ENCODE peak calls at places on chromosome 2, in six cellular contexts. One of them, this sample, is unnamed.

GRCh38 chr2:189057316-189057715 is 83.1 kb downstream of the COL3A1 start:
- DNase-seq in keratinocyte: no peak
- DNase-seq in K562: no peak
- DNase-seq in Peyer's patch: no peak
- DNase-seq in IMR-90: no peak
- DNase-seq in breast epithelium: no peak
- DNase-seq in this sample: no peak

GRCh38 chr2:144914622-144915230 is 394.8 kb upstream of the ZEB2 start:
- DNase-seq in keratinocyte: no peak
- DNase-seq in K562: no peak
- DNase-seq in Peyer's patch: no peak
- DNase-seq in IMR-90: peak; percentile 11
- DNase-seq in breast epithelium: no peak
- DNase-seq in this sample: no peak

GRCh38 chr2:237980751-237981150 is 13.9 kb downstream of the UBE2F start:
- DNase-seq in keratinocyte: no peak
- DNase-seq in K562: no peak
- DNase-seq in Peyer's patch: no peak
- DNase-seq in IMR-90: no peak
- DNase-seq in breast epithelium: no peak
- DNase-seq in this sample: no peak

GRCh38 chr2:24623535-24623934 is 132.5 kb downstream of the NCOA1 start:
- DNase-seq in keratinocyte: no peak
- DNase-seq in K562: peak; percentile 23
- DNase-seq in Peyer's patch: no peak
- DNase-seq in IMR-90: no peak
- DNase-seq in breast epithelium: no peak
- DNase-seq in this sample: no peak

GRCh38 chr2:108855194-108855593 is 68.6 kb downstream of the CCDC138 start:
- DNase-seq in keratinocyte: no peak
- DNase-seq in K562: no peak
- DNase-seq in Peyer's patch: no peak
- DNase-seq in IMR-90: peak; percentile 8
- DNase-seq in breast epithelium: no peak
- DNase-seq in this sample: no peak

GRCh38 chr2:151354807-151355206 is 2.6 kb upstream of the TNFAIP6 start:
- DNase-seq in keratinocyte: no peak
- DNase-seq in K562: no peak
- DNase-seq in Peyer's patch: no peak
- DNase-seq in IMR-90: no peak
- DNase-seq in breast epithelium: no peak
- DNase-seq in this sample: no peak

GRCh38 chr2:217064234-217065103 is 204.6 kb upstream of the TNP1 start:
- DNase-seq in keratinocyte: no peak
- DNase-seq in K562: no peak
- DNase-seq in Peyer's patch: no peak
- DNase-seq in IMR-90: no peak
- DNase-seq in breast epithelium: no peak
- DNase-seq in this sample: peak; percentile 32

GRCh38 chr2:17869128-17869527 is 9.3 kb upstream of the KCNS3 start:
- DNase-seq in keratinocyte: no peak
- DNase-seq in K562: no peak
- DNase-seq in Peyer's patch: no peak
- DNase-seq in IMR-90: peak; percentile 16
- DNase-seq in breast epithelium: no peak
- DNase-seq in this sample: no peak

GRCh38 chr2:178761759-178762371 is 45.4 kb downstream of the TTN start:
- DNase-seq in keratinocyte: no peak
- DNase-seq in K562: peak; percentile 35
- DNase-seq in Peyer's patch: no peak
- DNase-seq in IMR-90: peak; percentile 49
- DNase-seq in breast epithelium: no peak
- DNase-seq in this sample: no peak

GRCh38 chr2:1995987-1996386 is 251.7 kb upstream of the PXDN start:
- DNase-seq in keratinocyte: no peak
- DNase-seq in K562: no peak
- DNase-seq in Peyer's patch: no peak
- DNase-seq in IMR-90: no peak
- DNase-seq in breast epithelium: no peak
- DNase-seq in this sample: no peak

GRCh38 chr2:183049420-183049819 is 11.2 kb upstream of the NCKAP1 start:
- DNase-seq in keratinocyte: no peak
- DNase-seq in K562: no peak
- DNase-seq in Peyer's patch: no peak
- DNase-seq in IMR-90: no peak
- DNase-seq in breast epithelium: no peak
- DNase-seq in this sample: no peak

GRCh38 chr2:96867756-96868554 is 1.9 kb downstream of the SEMA4C start:
- DNase-seq in keratinocyte: no peak
- DNase-seq in K562: no peak
- DNase-seq in Peyer's patch: peak; percentile 56
- DNase-seq in IMR-90: no peak
- DNase-seq in breast epithelium: no peak
- DNase-seq in this sample: no peak

DNA sequence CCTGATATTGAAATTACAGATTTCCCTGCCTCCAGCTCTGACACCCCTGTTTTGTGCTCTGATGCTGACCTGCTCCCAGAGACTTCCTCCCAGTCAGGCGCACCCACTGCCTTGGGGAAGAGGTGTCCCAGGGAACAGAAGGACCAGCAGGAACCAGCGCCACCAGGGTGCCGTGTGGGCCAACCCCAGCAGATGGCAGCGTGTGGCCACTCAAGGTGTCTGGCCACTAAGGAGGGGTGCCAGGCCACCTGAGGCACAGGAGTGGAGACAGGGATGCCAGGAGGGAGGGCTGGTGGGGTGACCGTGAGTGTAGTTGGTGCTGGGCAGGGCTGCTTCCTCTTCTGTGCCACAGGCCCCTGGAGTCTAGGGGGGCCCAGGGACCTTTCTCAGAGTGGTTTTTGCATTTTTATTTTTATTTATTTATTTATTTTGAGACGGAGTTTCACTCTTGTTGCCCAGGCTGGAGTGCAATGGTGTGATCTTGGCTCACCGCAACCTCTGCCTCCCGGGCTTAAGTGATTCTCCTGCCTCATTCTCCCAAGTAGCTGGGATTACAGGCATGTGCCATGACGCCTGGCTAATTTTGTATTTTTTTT is 56.0 kb downstream of the TEX44 start:
- DNase-seq in keratinocyte: no peak
- DNase-seq in K562: no peak
- DNase-seq in Peyer's patch: peak; percentile 89
- DNase-seq in IMR-90: peak; percentile 50
- DNase-seq in breast epithelium: peak; percentile 92
- DNase-seq in this sample: peak; percentile 69
- H3K27ac ChIP-seq in keratinocyte: no peak overlapping the region
- H3K27ac ChIP-seq in K562: no peak overlapping the region
- H3K27ac ChIP-seq in Peyer's patch: no peak overlapping the region
- H3K27ac ChIP-seq in IMR-90: no peak overlapping the region
- H3K27ac ChIP-seq in breast epithelium: no peak overlapping the region
- H3K27ac ChIP-seq in this sample: no peak overlapping the region

GRCh38 chr2:21041943-21042707 is 1.7 kb downstream of the APOB start:
- DNase-seq in keratinocyte: no peak
- DNase-seq in K562: no peak
- DNase-seq in Peyer's patch: no peak
- DNase-seq in IMR-90: no peak
- DNase-seq in breast epithelium: no peak
- DNase-seq in this sample: no peak
- H3K36me3 ChIP-seq in keratinocyte: no peaks in the 10 kb centered on the region
- H3K36me3 ChIP-seq in K562: no peaks in the 10 kb centered on the region
- H3K36me3 ChIP-seq in Peyer's patch: no peaks in the 10 kb centered on the region
- H3K36me3 ChIP-seq in IMR-90: no peaks in the 10 kb centered on the region
- H3K36me3 ChIP-seq in breast epithelium: no peaks in the 10 kb centered on the region
- H3K36me3 ChIP-seq in this sample: no peaks in the 10 kb centered on the region

GRCh38 chr2:43226955-43227829 is 786 bp upstream of the ZFP36L2 start:
- DNase-seq in keratinocyte: no peak
- DNase-seq in K562: peak; percentile 89
- DNase-seq in Peyer's patch: peak; percentile 98
- DNase-seq in IMR-90: peak; percentile 68
- DNase-seq in breast epithelium: peak; percentile 95
- DNase-seq in this sample: peak; percentile 96
- TF ChIP-seq CTCF in keratinocyte: no peak
- TF ChIP-seq CTCF in K562: peak; percentile 62
- TF ChIP-seq CTCF in Peyer's patch: no peak
- TF ChIP-seq CTCF in IMR-90: peak; percentile 46
- TF ChIP-seq CTCF in breast epithelium: peak; percentile 30
- TF ChIP-seq CTCF in this sample: no peak

GRCh38 chr2:38274286-38275276 is 102.5 kb downstream of the ATL2 start:
- DNase-seq in keratinocyte: no peak
- DNase-seq in K562: peak; percentile 60
- DNase-seq in Peyer's patch: no peak
- DNase-seq in IMR-90: peak; percentile 87
- DNase-seq in breast epithelium: no peak
- DNase-seq in this sample: peak; percentile 54
- H3K27ac ChIP-seq in keratinocyte: no peak overlapping the region
- H3K27ac ChIP-seq in K562: no peak overlapping the region
- H3K27ac ChIP-seq in Peyer's patch: no peak overlapping the region
- H3K27ac ChIP-seq in IMR-90: no peak overlapping the region
- H3K27ac ChIP-seq in breast epithelium: no peak overlapping the region
- H3K27ac ChIP-seq in this sample: no peak overlapping the region

DNA sequence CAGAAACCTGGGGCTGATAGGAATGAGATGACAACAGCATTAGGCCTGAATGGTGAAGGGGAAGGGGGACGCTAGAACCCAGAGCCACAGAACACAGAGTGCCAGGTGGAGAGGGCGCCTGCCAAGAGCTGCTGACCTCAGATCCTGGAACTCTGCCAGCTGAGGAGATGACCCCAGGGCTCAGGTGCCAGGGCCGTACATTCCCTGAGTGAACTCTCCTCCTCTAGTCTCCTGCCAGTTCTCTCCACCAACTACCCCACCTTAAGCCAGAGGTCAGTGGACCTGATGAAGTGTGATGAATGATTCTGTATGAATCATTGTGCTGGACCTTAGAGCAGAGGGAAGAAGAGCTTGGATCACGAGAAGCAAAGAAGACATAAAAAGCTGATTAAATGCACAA is 1582.2 kb upstream of the ACVR2A start:
- DNase-seq in keratinocyte: no peak
- DNase-seq in K562: no peak
- DNase-seq in Peyer's patch: no peak
- DNase-seq in IMR-90: no peak
- DNase-seq in breast epithelium: no peak
- DNase-seq in this sample: no peak
- H3K36me3 ChIP-seq in keratinocyte: no peaks in the 10 kb centered on the region
- H3K36me3 ChIP-seq in K562: no peaks in the 10 kb centered on the region
- H3K36me3 ChIP-seq in Peyer's patch: no peaks in the 10 kb centered on the region
- H3K36me3 ChIP-seq in IMR-90: no peaks in the 10 kb centered on the region
- H3K36me3 ChIP-seq in breast epithelium: no peaks in the 10 kb centered on the region
- H3K36me3 ChIP-seq in this sample: no peaks in the 10 kb centered on the region

GRCh38 chr2:57549642-57550102 is 496.9 kb upstream of the VRK2 start:
- DNase-seq in keratinocyte: no peak
- DNase-seq in K562: no peak
- DNase-seq in Peyer's patch: no peak
- DNase-seq in IMR-90: no peak
- DNase-seq in breast epithelium: no peak
- DNase-seq in this sample: no peak
- TF ChIP-seq CTCF in keratinocyte: peak; percentile 36
- TF ChIP-seq CTCF in K562: no peak
- TF ChIP-seq CTCF in Peyer's patch: no peak
- TF ChIP-seq CTCF in IMR-90: peak; percentile 9
- TF ChIP-seq CTCF in breast epithelium: no peak
- TF ChIP-seq CTCF in this sample: no peak

This sample was measured in testis.